ENCODE peak calls at places on chromosomes 2 and 18, in seven cellular contexts. A, D, W, B, Q, F and I are unnamed samples.

GRCh38 chr18:48803951-48804855 is 146.6 kb downstream of the SMAD7 start:
- DNase-seq in A (no peak), D (no peak), W (no peak), B (no peak), Q (no peak), F (no peak), I (no peak)

GRCh38 chr2:149994057-149994728 is 406.6 kb upstream of the MMADHC start:
- DNase-seq in A (peak; percentile 43), D (no peak), W (no peak), B (peak; percentile 94), Q (peak; percentile 61), F (no peak), I (peak; percentile 55)

GRCh38 chr18:54089749-54090459 is 134.6 kb downstream of the MBD2 start:
- DNase-seq in A (no peak), D (no peak), W (no peak), B (no peak), Q (no peak), F (no peak), I (no peak)

GRCh38 chr2:7014201-7014640 is 97.0 kb downstream of the RNF144A start:
- DNase-seq in A (no peak), D (peak; percentile 20), W (no peak), B (peak; percentile 61), Q (peak; percentile 17), F (no peak), I (peak; percentile 88)

GRCh38 chr18:36527025-36527424 is 229.5 kb downstream of the FHOD3 start:
- DNase-seq in A (peak; percentile 30), D (no peak), W (no peak), B (no peak), Q (no peak), F (no peak), I (peak; percentile 81)

GRCh38 chr2:118112771-118113334 is 24.6 kb downstream of the INSIG2 start:
- DNase-seq in A (peak; percentile 71), D (no peak), W (peak; percentile 15), B (peak; percentile 78), Q (no peak), F (no peak), I (no peak)

GRCh38 chr18:72544092-72544886 is at the start of gene CBLN2:
- DNase-seq in A (peak; percentile 18), D (peak; percentile 86), W (peak; percentile 49), B (peak; percentile 30), Q (peak; percentile 95), F (peak; percentile 88), I (no peak)

GRCh38 chr2:8642332-8643078 is 39.4 kb upstream of the ID2 start:
- DNase-seq in A (no peak), D (no peak), W (no peak), B (no peak), Q (no peak), F (no peak), I (no peak)

GRCh38 chr2:160731415-160731814 is 237.8 kb upstream of the RBMS1 start:
- DNase-seq in A (no peak), D (no peak), W (no peak), B (no peak), Q (no peak), F (no peak), I (no peak)

GRCh38 chr2:9574314-9574713 is 18.7 kb upstream of the ADAM17 start:
- DNase-seq in A (no peak), D (no peak), W (no peak), B (peak; percentile 25), Q (no peak), F (no peak), I (no peak)

GRCh38 chr2:10057231-10058107 is 14.1 kb downstream of the KLF11 start:
- DNase-seq in A (peak; percentile 88), D (no peak), W (no peak), B (peak; percentile 80), Q (peak; percentile 67), F (no peak), I (no peak)

GRCh38 chr2:105809099-105809473 is 64.4 kb downstream of the NCK2 start:
- DNase-seq in A (no peak), D (no peak), W (no peak), B (no peak), Q (no peak), F (no peak), I (no peak)

GRCh38 chr2:176924909-176925548 is 287.6 kb upstream of the HNRNPA3 start:
- DNase-seq in A (no peak), D (no peak), W (no peak), B (no peak), Q (no peak), F (no peak), I (no peak)

GRCh38 chr18:14943967-14944636 is 196.1 kb downstream of the ANKRD30B start:
- DNase-seq in A (no peak), D (no peak), W (no peak), B (no peak), Q (no peak), F (no peak), I (no peak)

GRCh38 chr2:225487901-225488416 is 88.4 kb downstream of the NYAP2 start:
- DNase-seq in A (no peak), D (no peak), W (no peak), B (no peak), Q (no peak), F (no peak), I (no peak)

GRCh38 chr18:57211412-57211750 is 64.5 kb downstream of the BOD1L2 start:
- DNase-seq in A (no peak), D (no peak), W (no peak), B (no peak), Q (no peak), F (no peak), I (no peak)

GRCh38 chr2:215711484-215712034 is 275.7 kb upstream of the FN1 start:
- DNase-seq in A (peak; percentile 78), D (no peak), W (no peak), B (peak; percentile 83), Q (no peak), F (no peak), I (no peak)

GRCh38 chr2:101064868-101065549 is 62.9 kb downstream of the RPL31 start:
- DNase-seq in A (peak; percentile 41), D (peak; percentile 24), W (peak; percentile 70), B (peak; percentile 29), Q (peak; percentile 64), F (peak; percentile 8), I (no peak)

GRCh38 chr2:231709636-231709980 is 1.3 kb downstream of the PTMA start:
- DNase-seq in A (no peak), D (no peak), W (no peak), B (peak; percentile 26), Q (peak; percentile 43), F (no peak), I (no peak)

GRCh38 chr18:46095532-46095931 is 2.6 kb downstream of the ATP5F1A start:
- DNase-seq in A (no peak), D (no peak), W (no peak), B (no peak), Q (no peak), F (no peak), I (no peak)

GRCh38 chr2:229330952-229331351 is 59.9 kb upstream of the PID1 start:
- DNase-seq in A (no peak), D (no peak), W (no peak), B (no peak), Q (no peak), F (no peak), I (no peak)

GRCh38 chr2:11055816-11056215 is 99.5 kb upstream of the SLC66A3 start:
- DNase-seq in A (no peak), D (no peak), W (no peak), B (no peak), Q (no peak), F (no peak), I (no peak)

GRCh38 chr18:62660741-62661140 is 54.6 kb upstream of the PHLPP1 start:
- DNase-seq in A (no peak), D (peak; percentile 69), W (no peak), B (peak; percentile 11), Q (no peak), F (no peak), I (no peak)